ENCODE peak calls at places on chromosomes 4 and X, in nine cellular contexts. One of them, this sample, is unnamed.

GRCh38 chr4:137531121-137531520 is 1.2 kb downstream of the PCDH18 start:
- DNase-seq in WERI-Rb-1: no peak
- DNase-seq in fibroblast of mammary gland: peak
- DNase-seq in astrocyte of the spinal cord: peak
- DNase-seq in astrocyte of the cerebellum: no peak
- DNase-seq in H9: no peak
- DNase-seq in right lobe of liver: no peak
- DNase-seq in suprapubic skin: no peak
- DNase-seq in Caco-2: no peak
- DNase-seq in this sample: no peak

GRCh38 chr4:71553605-71554004 is 214.8 kb downstream of the SLC4A4 start:
- DNase-seq in suprapubic skin: no peak
- DNase-seq in WERI-Rb-1: no peak
- DNase-seq in astrocyte of the spinal cord: peak
- DNase-seq in Caco-2: no peak
- DNase-seq in right lobe of liver: no peak
- DNase-seq in H9: no peak
- DNase-seq in astrocyte of the cerebellum: peak
- DNase-seq in fibroblast of mammary gland: peak
- DNase-seq in this sample: peak

GRCh38 chr4:5461477-5461876 is 246.9 kb downstream of the EVC2 start:
- DNase-seq in astrocyte of the spinal cord: no peak
- DNase-seq in Caco-2: no peak
- DNase-seq in WERI-Rb-1: no peak
- DNase-seq in fibroblast of mammary gland: no peak
- DNase-seq in astrocyte of the cerebellum: no peak
- DNase-seq in suprapubic skin: peak
- DNase-seq in right lobe of liver: peak
- DNase-seq in H9: no peak
- DNase-seq in this sample: no peak

GRCh38 chrX:129833153-129834004 is 10.3 kb downstream of the ZDHHC9 start:
- DNase-seq in fibroblast of mammary gland: peak
- DNase-seq in H9: no peak
- DNase-seq in right lobe of liver: no peak
- DNase-seq in Caco-2: no peak
- DNase-seq in suprapubic skin: no peak
- DNase-seq in astrocyte of the spinal cord: peak
- DNase-seq in astrocyte of the cerebellum: peak
- DNase-seq in WERI-Rb-1: peak
- DNase-seq in this sample: no peak

GRCh38 chrX:54198262-54198661 is 15.2 kb upstream of the FAM120C start:
- DNase-seq in WERI-Rb-1: no peak
- DNase-seq in H9: peak
- DNase-seq in right lobe of liver: no peak
- DNase-seq in fibroblast of mammary gland: no peak
- DNase-seq in astrocyte of the cerebellum: no peak
- DNase-seq in suprapubic skin: no peak
- DNase-seq in Caco-2: no peak
- DNase-seq in astrocyte of the spinal cord: no peak
- DNase-seq in this sample: no peak

GRCh38 chrX:10195947-10196346 is 39.2 kb downstream of the CLCN4 start:
- DNase-seq in H9: no peak
- DNase-seq in fibroblast of mammary gland: no peak
- DNase-seq in astrocyte of the cerebellum: no peak
- DNase-seq in suprapubic skin: no peak
- DNase-seq in right lobe of liver: no peak
- DNase-seq in WERI-Rb-1: no peak
- DNase-seq in Caco-2: no peak
- DNase-seq in astrocyte of the spinal cord: no peak
- DNase-seq in this sample: no peak

GRCh38 chr4:174697164-174697563 is 131.9 kb downstream of the GLRA3 start:
- DNase-seq in H9: no peak
- DNase-seq in suprapubic skin: no peak
- DNase-seq in fibroblast of mammary gland: peak
- DNase-seq in Caco-2: no peak
- DNase-seq in astrocyte of the cerebellum: no peak
- DNase-seq in WERI-Rb-1: no peak
- DNase-seq in right lobe of liver: no peak
- DNase-seq in astrocyte of the spinal cord: no peak
- DNase-seq in this sample: no peak

GRCh38 chr4:24794916-24795665 is at the start of gene SOD3:
- DNase-seq in astrocyte of the cerebellum: peak
- DNase-seq in H9: peak
- DNase-seq in fibroblast of mammary gland: peak
- DNase-seq in WERI-Rb-1: no peak
- DNase-seq in astrocyte of the spinal cord: peak
- DNase-seq in suprapubic skin: peak
- DNase-seq in Caco-2: peak
- DNase-seq in right lobe of liver: peak
- DNase-seq in this sample: no peak

GRCh38 chr4:168696828-168697227 is 200.0 kb downstream of the PALLD start:
- DNase-seq in astrocyte of the spinal cord: no peak
- DNase-seq in right lobe of liver: no peak
- DNase-seq in fibroblast of mammary gland: no peak
- DNase-seq in WERI-Rb-1: no peak
- DNase-seq in suprapubic skin: no peak
- DNase-seq in astrocyte of the cerebellum: no peak
- DNase-seq in H9: no peak
- DNase-seq in Caco-2: no peak
- DNase-seq in this sample: no peak

GRCh38 chrX:2609431-2610238 is 81.5 kb upstream of the CD99 start:
- DNase-seq in right lobe of liver: no peak
- DNase-seq in astrocyte of the spinal cord: peak
- DNase-seq in H9: no peak
- DNase-seq in astrocyte of the cerebellum: no peak
- DNase-seq in fibroblast of mammary gland: peak
- DNase-seq in suprapubic skin: no peak
- DNase-seq in Caco-2: no peak
- DNase-seq in WERI-Rb-1: no peak
- DNase-seq in this sample: peak

GRCh38 chr4:37938208-37938607 is 22.0 kb upstream of the PTTG2 start:
- DNase-seq in H9: no peak
- DNase-seq in astrocyte of the spinal cord: no peak
- DNase-seq in astrocyte of the cerebellum: no peak
- DNase-seq in Caco-2: no peak
- DNase-seq in WERI-Rb-1: no peak
- DNase-seq in fibroblast of mammary gland: no peak
- DNase-seq in suprapubic skin: no peak
- DNase-seq in right lobe of liver: no peak
- DNase-seq in this sample: no peak

GRCh38 chr4:37934096-37934495 is 26.1 kb upstream of the PTTG2 start:
- DNase-seq in astrocyte of the spinal cord: no peak
- DNase-seq in fibroblast of mammary gland: no peak
- DNase-seq in WERI-Rb-1: no peak
- DNase-seq in Caco-2: no peak
- DNase-seq in suprapubic skin: no peak
- DNase-seq in astrocyte of the cerebellum: no peak
- DNase-seq in H9: no peak
- DNase-seq in right lobe of liver: no peak
- DNase-seq in this sample: no peak

GRCh38 chr4:37935026-37935425 is 25.2 kb upstream of the PTTG2 start:
- DNase-seq in astrocyte of the spinal cord: no peak
- DNase-seq in Caco-2: no peak
- DNase-seq in fibroblast of mammary gland: no peak
- DNase-seq in right lobe of liver: no peak
- DNase-seq in H9: no peak
- DNase-seq in astrocyte of the cerebellum: no peak
- DNase-seq in WERI-Rb-1: no peak
- DNase-seq in suprapubic skin: no peak
- DNase-seq in this sample: no peak

GRCh38 chr4:37934609-37935008 is 25.6 kb upstream of the PTTG2 start:
- DNase-seq in Caco-2: no peak
- DNase-seq in suprapubic skin: no peak
- DNase-seq in H9: no peak
- DNase-seq in fibroblast of mammary gland: no peak
- DNase-seq in WERI-Rb-1: no peak
- DNase-seq in astrocyte of the cerebellum: no peak
- DNase-seq in right lobe of liver: no peak
- DNase-seq in astrocyte of the spinal cord: no peak
- DNase-seq in this sample: no peak

DNA sequence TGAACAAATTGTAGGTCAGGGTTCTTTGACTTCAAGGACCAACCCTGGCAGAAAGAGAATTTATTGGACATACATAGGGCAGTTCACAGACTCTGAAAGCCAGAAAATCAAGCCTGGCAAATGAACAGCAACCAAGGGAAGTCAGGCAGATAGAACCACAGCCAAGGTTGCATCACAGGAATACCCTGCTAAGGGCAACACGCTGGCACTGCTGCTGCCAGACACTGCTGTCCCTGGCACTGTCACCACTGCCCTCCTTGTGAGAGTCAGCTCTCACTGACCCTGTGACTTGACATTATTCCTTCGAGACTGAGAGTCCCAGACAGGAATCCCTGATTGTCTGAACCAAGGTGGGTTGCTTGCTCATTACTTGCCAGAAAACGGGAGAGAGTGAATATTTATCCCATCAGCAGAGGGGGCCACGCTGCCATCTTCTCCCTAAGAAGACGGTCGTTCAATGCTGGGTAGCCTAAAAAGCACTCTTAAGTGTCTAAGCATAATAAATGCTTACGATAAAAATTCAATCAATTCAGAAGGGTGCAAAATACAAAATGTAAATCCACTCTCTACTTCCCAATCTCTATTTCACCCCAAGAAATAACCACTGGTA is 23.2 kb upstream of the PTTG2 start:
- DNase-seq in suprapubic skin: no peak
- DNase-seq in fibroblast of mammary gland: no peak
- DNase-seq in right lobe of liver: peak
- DNase-seq in astrocyte of the spinal cord: no peak
- DNase-seq in WERI-Rb-1: no peak
- DNase-seq in H9: no peak
- DNase-seq in astrocyte of the cerebellum: no peak
- DNase-seq in Caco-2: no peak
- DNase-seq in this sample: no peak
- TF ChIP-seq CTCF in suprapubic skin: no peak
- TF ChIP-seq CTCF in fibroblast of mammary gland: no peak
- TF ChIP-seq CTCF in right lobe of liver: no peak
- TF ChIP-seq CTCF in astrocyte of the spinal cord: no peak
- TF ChIP-seq CTCF in WERI-Rb-1: no peak
- TF ChIP-seq CTCF in H9: peak
- TF ChIP-seq CTCF in astrocyte of the cerebellum: no peak
- TF ChIP-seq CTCF in Caco-2: peak
- TF ChIP-seq CTCF in this sample: no peak

GRCh38 chr4:113292371-113293042 is 243.1 kb downstream of the ANK2 start:
- DNase-seq in astrocyte of the cerebellum: peak
- DNase-seq in astrocyte of the spinal cord: peak
- DNase-seq in WERI-Rb-1: peak
- DNase-seq in right lobe of liver: no peak
- DNase-seq in Caco-2: no peak
- DNase-seq in suprapubic skin: no peak
- DNase-seq in fibroblast of mammary gland: peak
- DNase-seq in H9: peak
- DNase-seq in this sample: no peak

GRCh38 chr4:113293673-113294072 is 244.2 kb downstream of the ANK2 start:
- DNase-seq in WERI-Rb-1: no peak
- DNase-seq in fibroblast of mammary gland: peak
- DNase-seq in Caco-2: no peak
- DNase-seq in astrocyte of the spinal cord: peak
- DNase-seq in astrocyte of the cerebellum: no peak
- DNase-seq in suprapubic skin: no peak
- DNase-seq in H9: no peak
- DNase-seq in right lobe of liver: no peak
- DNase-seq in this sample: no peak

GRCh38 chr4:113290666-113291065 is 241.2 kb downstream of the ANK2 start:
- DNase-seq in right lobe of liver: no peak
- DNase-seq in Caco-2: no peak
- DNase-seq in astrocyte of the spinal cord: no peak
- DNase-seq in H9: no peak
- DNase-seq in suprapubic skin: no peak
- DNase-seq in WERI-Rb-1: peak
- DNase-seq in fibroblast of mammary gland: no peak
- DNase-seq in astrocyte of the cerebellum: no peak
- DNase-seq in this sample: no peak

GRCh38 chr4:113293043-113293560 is 243.6 kb downstream of the ANK2 start:
- DNase-seq in astrocyte of the cerebellum: no peak
- DNase-seq in suprapubic skin: no peak
- DNase-seq in WERI-Rb-1: no peak
- DNase-seq in astrocyte of the spinal cord: peak
- DNase-seq in fibroblast of mammary gland: peak
- DNase-seq in Caco-2: no peak
- DNase-seq in H9: no peak
- DNase-seq in right lobe of liver: no peak
- DNase-seq in this sample: no peak

DNA sequence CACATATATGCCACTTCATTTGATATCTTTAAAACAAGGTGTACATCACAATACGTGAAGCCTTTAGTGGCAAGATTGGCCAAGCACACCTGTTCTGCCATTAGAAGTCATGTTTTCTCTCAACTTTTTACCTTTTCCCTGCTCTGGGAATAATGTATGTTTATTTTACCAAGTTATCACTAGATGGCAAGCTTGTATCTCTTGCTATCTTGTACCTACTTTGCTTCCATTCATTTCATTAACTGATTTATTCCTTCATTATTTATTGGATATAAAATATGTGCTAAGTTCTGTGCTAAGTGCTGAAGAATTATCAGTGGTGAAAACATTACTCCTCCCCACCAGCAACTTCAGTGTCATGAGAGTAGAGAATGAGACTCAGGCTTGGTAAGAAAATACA is 245.5 kb downstream of the ANK2 start:
- DNase-seq in astrocyte of the spinal cord: no peak
- DNase-seq in fibroblast of mammary gland: peak
- DNase-seq in astrocyte of the cerebellum: no peak
- DNase-seq in suprapubic skin: no peak
- DNase-seq in H9: no peak
- DNase-seq in right lobe of liver: no peak
- DNase-seq in WERI-Rb-1: no peak
- DNase-seq in Caco-2: no peak
- DNase-seq in this sample: no peak
- TF ChIP-seq CTCF in astrocyte of the spinal cord: no peak
- TF ChIP-seq CTCF in fibroblast of mammary gland: peak
- TF ChIP-seq CTCF in astrocyte of the cerebellum: no peak
- TF ChIP-seq CTCF in suprapubic skin: no peak
- TF ChIP-seq CTCF in H9: no peak
- TF ChIP-seq CTCF in right lobe of liver: peak
- TF ChIP-seq CTCF in WERI-Rb-1: no peak
- TF ChIP-seq CTCF in Caco-2: no peak
- TF ChIP-seq CTCF in this sample: no peak

GRCh38 chr4:99408346-99408745 is 26.8 kb downstream of the ADH7 start:
- DNase-seq in H9: no peak
- DNase-seq in right lobe of liver: no peak
- DNase-seq in suprapubic skin: no peak
- DNase-seq in astrocyte of the spinal cord: no peak
- DNase-seq in astrocyte of the cerebellum: no peak
- DNase-seq in WERI-Rb-1: no peak
- DNase-seq in fibroblast of mammary gland: no peak
- DNase-seq in Caco-2: no peak
- DNase-seq in this sample: no peak
- TF ChIP-seq CTCF in H9: no peak
- TF ChIP-seq CTCF in right lobe of liver: no peak
- TF ChIP-seq CTCF in suprapubic skin: no peak
- TF ChIP-seq CTCF in astrocyte of the spinal cord: no peak
- TF ChIP-seq CTCF in astrocyte of the cerebellum: no peak
- TF ChIP-seq CTCF in WERI-Rb-1: no peak
- TF ChIP-seq CTCF in fibroblast of mammary gland: no peak
- TF ChIP-seq CTCF in Caco-2: no peak
- TF ChIP-seq CTCF in this sample: no peak

DNA sequence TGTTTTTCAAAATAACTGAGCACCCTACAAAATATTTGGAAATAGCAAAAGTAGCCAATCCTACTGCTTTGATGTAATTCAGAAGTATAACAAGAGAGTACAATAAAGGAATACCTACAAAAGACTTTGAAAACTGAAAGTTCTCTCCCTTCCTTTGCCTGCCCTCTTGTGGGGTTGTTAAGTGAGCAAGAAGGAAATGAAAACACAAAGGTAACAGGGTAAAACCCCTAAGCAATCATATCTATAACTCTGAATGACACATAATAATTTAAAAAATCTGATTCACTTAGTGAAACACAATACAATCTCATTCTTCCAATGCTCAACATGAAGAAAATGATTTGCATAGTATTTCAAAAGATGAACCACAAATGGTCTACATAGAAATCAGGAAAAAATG is 98.2 kb downstream of the FRYL start:
- DNase-seq in H9: no peak
- DNase-seq in fibroblast of mammary gland: peak
- DNase-seq in right lobe of liver: no peak
- DNase-seq in suprapubic skin: no peak
- DNase-seq in astrocyte of the cerebellum: no peak
- DNase-seq in astrocyte of the spinal cord: peak
- DNase-seq in Caco-2: no peak
- DNase-seq in WERI-Rb-1: no peak
- DNase-seq in this sample: peak
- TF ChIP-seq CTCF in H9: peak
- TF ChIP-seq CTCF in fibroblast of mammary gland: peak
- TF ChIP-seq CTCF in right lobe of liver: peak
- TF ChIP-seq CTCF in suprapubic skin: no peak
- TF ChIP-seq CTCF in astrocyte of the cerebellum: peak
- TF ChIP-seq CTCF in astrocyte of the spinal cord: peak
- TF ChIP-seq CTCF in Caco-2: peak
- TF ChIP-seq CTCF in WERI-Rb-1: no peak
- TF ChIP-seq CTCF in this sample: peak

This sample was measured in MCF 10A.